ENCODE peak calls at places on chromosome 7, in ten cellular contexts. One of them, this sample, is unnamed.

GRCh38 chr7:23598321-23598720 is 1.1 kb downstream of the CCDC126 start:
- DNase-seq in BE2C: no peak
- DNase-seq in right lobe of liver: no peak
- DNase-seq in nephron progenitor cell: no peak
- DNase-seq in CD4-positive, alpha-beta T cell: no peak
- DNase-seq in fibroblast of lung: no peak
- DNase-seq in GM20000: no peak
- DNase-seq in A549: no peak
- DNase-seq in GM12865: no peak
- DNase-seq in RWPE1: peak; percentile 28
- DNase-seq in this sample: no peak

GRCh38 chr7:30548762-30549344 is 44.2 kb upstream of the GGCT start:
- DNase-seq in BE2C: peak; percentile 75
- DNase-seq in right lobe of liver: peak; percentile 66
- DNase-seq in nephron progenitor cell: peak; percentile 67
- DNase-seq in CD4-positive, alpha-beta T cell: no peak
- DNase-seq in fibroblast of lung: peak; percentile 74
- DNase-seq in GM20000: peak; percentile 44
- DNase-seq in A549: peak; percentile 79
- DNase-seq in GM12865: peak; percentile 42
- DNase-seq in RWPE1: peak; percentile 76
- DNase-seq in this sample: peak; percentile 69

GRCh38 chr7:151742713-151743480 is 134.0 kb downstream of the PRKAG2 start:
- DNase-seq in BE2C: no peak
- DNase-seq in right lobe of liver: peak; percentile 93
- DNase-seq in nephron progenitor cell: no peak
- DNase-seq in CD4-positive, alpha-beta T cell: no peak
- DNase-seq in fibroblast of lung: no peak
- DNase-seq in GM20000: peak; percentile 54
- DNase-seq in A549: no peak
- DNase-seq in GM12865: no peak
- DNase-seq in RWPE1: no peak
- DNase-seq in this sample: no peak

GRCh38 chr7:134660961-134661376 is 14.3 kb downstream of the BPGM start:
- DNase-seq in BE2C: no peak
- DNase-seq in right lobe of liver: no peak
- DNase-seq in nephron progenitor cell: no peak
- DNase-seq in CD4-positive, alpha-beta T cell: no peak
- DNase-seq in fibroblast of lung: peak; percentile 50
- DNase-seq in GM20000: no peak
- DNase-seq in A549: no peak
- DNase-seq in GM12865: no peak
- DNase-seq in RWPE1: no peak
- DNase-seq in this sample: no peak

GRCh38 chr7:86784765-86785164 is 141.1 kb downstream of the GRM3 start:
- DNase-seq in BE2C: no peak
- DNase-seq in right lobe of liver: no peak
- DNase-seq in nephron progenitor cell: no peak
- DNase-seq in CD4-positive, alpha-beta T cell: no peak
- DNase-seq in fibroblast of lung: no peak
- DNase-seq in GM20000: no peak
- DNase-seq in A549: no peak
- DNase-seq in GM12865: no peak
- DNase-seq in RWPE1: no peak
- DNase-seq in this sample: no peak

GRCh38 chr7:135597181-135597925 is 39.6 kb downstream of the NUP205 start:
- DNase-seq in BE2C: no peak
- DNase-seq in right lobe of liver: no peak
- DNase-seq in nephron progenitor cell: no peak
- DNase-seq in CD4-positive, alpha-beta T cell: no peak
- DNase-seq in fibroblast of lung: peak; percentile 8
- DNase-seq in GM20000: no peak
- DNase-seq in A549: no peak
- DNase-seq in GM12865: no peak
- DNase-seq in RWPE1: no peak
- DNase-seq in this sample: no peak

GRCh38 chr7:5296627-5297226 is 14.0 kb downstream of the SLC29A4 start:
- DNase-seq in BE2C: peak; percentile 49
- DNase-seq in right lobe of liver: no peak
- DNase-seq in nephron progenitor cell: peak; percentile 91
- DNase-seq in CD4-positive, alpha-beta T cell: peak; percentile 62
- DNase-seq in fibroblast of lung: no peak
- DNase-seq in GM20000: peak; percentile 81
- DNase-seq in A549: no peak
- DNase-seq in GM12865: peak; percentile 57
- DNase-seq in RWPE1: peak; percentile 45
- DNase-seq in this sample: peak; percentile 57

GRCh38 chr7:128454808-128455555 is 696 bp upstream of the HILPDA start:
- DNase-seq in BE2C: no peak
- DNase-seq in right lobe of liver: no peak
- DNase-seq in nephron progenitor cell: no peak
- DNase-seq in CD4-positive, alpha-beta T cell: no peak
- DNase-seq in fibroblast of lung: peak; percentile 66
- DNase-seq in GM20000: no peak
- DNase-seq in A549: no peak
- DNase-seq in GM12865: peak; percentile 35
- DNase-seq in RWPE1: peak; percentile 11
- DNase-seq in this sample: no peak

GRCh38 chr7:148108381-148108780 is 482.2 kb upstream of the C7orf33 start:
- DNase-seq in BE2C: no peak
- DNase-seq in right lobe of liver: no peak
- DNase-seq in nephron progenitor cell: no peak
- DNase-seq in CD4-positive, alpha-beta T cell: no peak
- DNase-seq in fibroblast of lung: no peak
- DNase-seq in GM20000: no peak
- DNase-seq in A549: no peak
- DNase-seq in GM12865: no peak
- DNase-seq in RWPE1: no peak
- DNase-seq in this sample: no peak

GRCh38 chr7:43792471-43792870 is 34.0 kb downstream of the BLVRA start:
- DNase-seq in BE2C: no peak
- DNase-seq in right lobe of liver: no peak
- DNase-seq in nephron progenitor cell: no peak
- DNase-seq in CD4-positive, alpha-beta T cell: no peak
- DNase-seq in fibroblast of lung: no peak
- DNase-seq in GM20000: no peak
- DNase-seq in A549: no peak
- DNase-seq in GM12865: no peak
- DNase-seq in RWPE1: no peak
- DNase-seq in this sample: no peak

GRCh38 chr7:130921391-130922180 is 187.6 kb upstream of the KLF14 start:
- DNase-seq in BE2C: peak; percentile 69
- DNase-seq in right lobe of liver: peak; percentile 62
- DNase-seq in nephron progenitor cell: peak; percentile 59
- DNase-seq in CD4-positive, alpha-beta T cell: no peak
- DNase-seq in fibroblast of lung: peak; percentile 89
- DNase-seq in GM20000: no peak
- DNase-seq in A549: no peak
- DNase-seq in GM12865: no peak
- DNase-seq in RWPE1: no peak
- DNase-seq in this sample: peak; percentile 23

GRCh38 chr7:22896917-22897316 is 74.3 kb upstream of the TOMM7 start:
- DNase-seq in BE2C: no peak
- DNase-seq in right lobe of liver: no peak
- DNase-seq in nephron progenitor cell: no peak
- DNase-seq in CD4-positive, alpha-beta T cell: no peak
- DNase-seq in fibroblast of lung: no peak
- DNase-seq in GM20000: no peak
- DNase-seq in A549: no peak
- DNase-seq in GM12865: no peak
- DNase-seq in RWPE1: no peak
- DNase-seq in this sample: no peak

GRCh38 chr7:96534221-96534620 is 175.4 kb downstream of the SEM1 start:
- DNase-seq in BE2C: no peak
- DNase-seq in right lobe of liver: no peak
- DNase-seq in nephron progenitor cell: no peak
- DNase-seq in CD4-positive, alpha-beta T cell: no peak
- DNase-seq in fibroblast of lung: no peak
- DNase-seq in GM20000: no peak
- DNase-seq in A549: no peak
- DNase-seq in GM12865: no peak
- DNase-seq in RWPE1: no peak
- DNase-seq in this sample: no peak

GRCh38 chr7:99039384-99039891 is 104.5 kb downstream of the SMURF1 start:
- DNase-seq in BE2C: no peak
- DNase-seq in right lobe of liver: no peak
- DNase-seq in nephron progenitor cell: no peak
- DNase-seq in CD4-positive, alpha-beta T cell: no peak
- DNase-seq in fibroblast of lung: no peak
- DNase-seq in GM20000: no peak
- DNase-seq in A549: no peak
- DNase-seq in GM12865: no peak
- DNase-seq in RWPE1: no peak
- DNase-seq in this sample: no peak

GRCh38 chr7:151672706-151673105 is 153.0 kb upstream of the RHEB start:
- DNase-seq in BE2C: no peak
- DNase-seq in right lobe of liver: peak; percentile 81
- DNase-seq in nephron progenitor cell: no peak
- DNase-seq in CD4-positive, alpha-beta T cell: no peak
- DNase-seq in fibroblast of lung: peak; percentile 38
- DNase-seq in GM20000: no peak
- DNase-seq in A549: no peak
- DNase-seq in GM12865: no peak
- DNase-seq in RWPE1: no peak
- DNase-seq in this sample: no peak

GRCh38 chr7:76020031-76020714 is 25.8 kb upstream of the TMEM120A start:
- DNase-seq in BE2C: peak; percentile 78
- DNase-seq in right lobe of liver: peak; percentile 81
- DNase-seq in nephron progenitor cell: peak; percentile 78
- DNase-seq in CD4-positive, alpha-beta T cell: peak; percentile 70
- DNase-seq in fibroblast of lung: peak; percentile 67
- DNase-seq in GM20000: peak; percentile 72
- DNase-seq in A549: peak; percentile 77
- DNase-seq in GM12865: peak; percentile 78
- DNase-seq in RWPE1: peak; percentile 63
- DNase-seq in this sample: peak; percentile 73

GRCh38 chr7:83362786-83363185 is 200.1 kb upstream of the PCLO start:
- DNase-seq in BE2C: no peak
- DNase-seq in right lobe of liver: no peak
- DNase-seq in nephron progenitor cell: no peak
- DNase-seq in CD4-positive, alpha-beta T cell: no peak
- DNase-seq in fibroblast of lung: peak; percentile 36
- DNase-seq in GM20000: no peak
- DNase-seq in A549: no peak
- DNase-seq in GM12865: no peak
- DNase-seq in RWPE1: no peak
- DNase-seq in this sample: no peak

GRCh38 chr7:83366629-83367028 is 203.9 kb upstream of the PCLO start:
- DNase-seq in BE2C: no peak
- DNase-seq in right lobe of liver: no peak
- DNase-seq in nephron progenitor cell: no peak
- DNase-seq in CD4-positive, alpha-beta T cell: no peak
- DNase-seq in fibroblast of lung: peak; percentile 2
- DNase-seq in GM20000: no peak
- DNase-seq in A549: no peak
- DNase-seq in GM12865: no peak
- DNase-seq in RWPE1: no peak
- DNase-seq in this sample: no peak

GRCh38 chr7:83365746-83366145 is 203.1 kb upstream of the PCLO start:
- DNase-seq in BE2C: no peak
- DNase-seq in right lobe of liver: no peak
- DNase-seq in nephron progenitor cell: no peak
- DNase-seq in CD4-positive, alpha-beta T cell: no peak
- DNase-seq in fibroblast of lung: peak; percentile 38
- DNase-seq in GM20000: no peak
- DNase-seq in A549: no peak
- DNase-seq in GM12865: no peak
- DNase-seq in RWPE1: no peak
- DNase-seq in this sample: no peak
- TF ChIP-seq CTCF in BE2C: peak; percentile 43
- TF ChIP-seq CTCF in right lobe of liver: no peak
- TF ChIP-seq CTCF in nephron progenitor cell: no peak
- TF ChIP-seq CTCF in CD4-positive, alpha-beta T cell: no peak
- TF ChIP-seq CTCF in fibroblast of lung: peak; percentile 33
- TF ChIP-seq CTCF in GM20000: no peak
- TF ChIP-seq CTCF in A549: no peak
- TF ChIP-seq CTCF in GM12865: no peak
- TF ChIP-seq CTCF in RWPE1: peak; percentile 15
- TF ChIP-seq CTCF in this sample: no peak

DNA sequence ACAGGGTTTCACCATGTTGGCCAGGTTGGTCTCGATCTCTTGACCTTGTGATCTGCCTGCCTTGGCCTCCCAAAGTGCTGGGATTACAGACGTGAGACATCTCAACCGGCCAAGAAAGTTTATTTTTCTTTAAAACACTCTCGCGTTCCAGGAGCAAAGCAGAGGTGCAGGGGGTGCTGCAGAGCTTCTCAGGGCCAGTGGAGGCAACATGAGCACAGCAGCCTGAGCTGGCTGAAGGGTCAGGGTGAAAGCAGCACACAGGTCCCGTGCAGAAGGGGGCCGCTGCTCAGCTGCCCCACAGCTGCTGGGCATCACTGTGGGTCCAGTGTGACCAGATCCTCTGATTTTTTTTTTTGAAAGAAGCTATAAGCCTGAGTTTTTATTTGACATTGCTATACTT is 46.1 kb downstream of the EPHB4 start:
- DNase-seq in BE2C: no peak
- DNase-seq in right lobe of liver: no peak
- DNase-seq in nephron progenitor cell: no peak
- DNase-seq in CD4-positive, alpha-beta T cell: no peak
- DNase-seq in fibroblast of lung: no peak
- DNase-seq in GM20000: no peak
- DNase-seq in A549: no peak
- DNase-seq in GM12865: no peak
- DNase-seq in RWPE1: no peak
- DNase-seq in this sample: no peak
- TF ChIP-seq CTCF in BE2C: no peak
- TF ChIP-seq CTCF in right lobe of liver: no peak
- TF ChIP-seq CTCF in nephron progenitor cell: no peak
- TF ChIP-seq CTCF in CD4-positive, alpha-beta T cell: no peak
- TF ChIP-seq CTCF in fibroblast of lung: peak; percentile 14
- TF ChIP-seq CTCF in GM20000: no peak
- TF ChIP-seq CTCF in A549: no peak
- TF ChIP-seq CTCF in GM12865: no peak
- TF ChIP-seq CTCF in RWPE1: no peak
- TF ChIP-seq CTCF in this sample: no peak

GRCh38 chr7:37732253-37732652 is 48.7 kb downstream of the GPR141 start:
- DNase-seq in BE2C: peak; percentile 16
- DNase-seq in right lobe of liver: no peak
- DNase-seq in nephron progenitor cell: peak; percentile 52
- DNase-seq in CD4-positive, alpha-beta T cell: no peak
- DNase-seq in fibroblast of lung: peak; percentile 24
- DNase-seq in GM20000: peak; percentile 59
- DNase-seq in A549: no peak
- DNase-seq in GM12865: peak; percentile 76
- DNase-seq in RWPE1: no peak
- DNase-seq in this sample: peak; percentile 6
- TF ChIP-seq CTCF in BE2C: peak; percentile 55
- TF ChIP-seq CTCF in right lobe of liver: peak; percentile 27
- TF ChIP-seq CTCF in nephron progenitor cell: peak; percentile 55
- TF ChIP-seq CTCF in CD4-positive, alpha-beta T cell: no peak
- TF ChIP-seq CTCF in fibroblast of lung: peak; percentile 7
- TF ChIP-seq CTCF in GM20000: peak; percentile 86
- TF ChIP-seq CTCF in A549: peak; percentile 42
- TF ChIP-seq CTCF in GM12865: peak; percentile 76
- TF ChIP-seq CTCF in RWPE1: peak; percentile 18
- TF ChIP-seq CTCF in this sample: peak; percentile 60

GRCh38 chr7:71925663-71926062 is 486.5 kb downstream of the CALN1 start:
- DNase-seq in BE2C: no peak
- DNase-seq in right lobe of liver: no peak
- DNase-seq in nephron progenitor cell: no peak
- DNase-seq in CD4-positive, alpha-beta T cell: no peak
- DNase-seq in fibroblast of lung: no peak
- DNase-seq in GM20000: no peak
- DNase-seq in A549: no peak
- DNase-seq in GM12865: peak; percentile 30
- DNase-seq in RWPE1: no peak
- DNase-seq in this sample: no peak
- TF ChIP-seq CTCF in BE2C: peak; percentile 54
- TF ChIP-seq CTCF in right lobe of liver: no peak
- TF ChIP-seq CTCF in nephron progenitor cell: no peak
- TF ChIP-seq CTCF in CD4-positive, alpha-beta T cell: no peak
- TF ChIP-seq CTCF in fibroblast of lung: no peak
- TF ChIP-seq CTCF in GM20000: no peak
- TF ChIP-seq CTCF in A549: no peak
- TF ChIP-seq CTCF in GM12865: peak; percentile 5
- TF ChIP-seq CTCF in RWPE1: no peak
- TF ChIP-seq CTCF in this sample: peak; percentile 48

This sample was measured in neural crest cell.